ENCODE peak calls at places on chromosome 13, in nine cellular contexts. A is uterus; L is stimulated activated CD8-positive, alpha-beta memory T cell treated with anti-CD3 and anti-CD28 coated beads, Interleukin-12 subunit alpha, Interleukin-12 subunit beta, amount 100 ng/mL, for 1 hour; U is AG08396; Y is activated T-helper 1 cell treated with Interleukin-2 at 50 U/mL for 16 hours; F is HFF-Myc; M is HT1080; H is cerebellum; I is gastrocnemius medialis. B is an unnamed sample.

GRCh38 chr13:112648966-112649690 is 40.7 kb upstream of the ATP11A start:
- DNase-seq in A (no peak), L (no peak), U (no peak), Y (no peak), F (no peak), M (no peak), H (no peak), I (no peak), B (no peak)

GRCh38 chr13:100540621-100541020 is 48.0 kb downstream of the GGACT start:
- DNase-seq in A (no peak), L (no peak), U (no peak), Y (no peak), F (no peak), M (no peak), H (no peak), I (no peak), B (no peak)

GRCh38 chr13:39776439-39776838 is 121.0 kb downstream of the COG6 start:
- DNase-seq in A (no peak), L (no peak), U (peak; percentile 37), Y (no peak), F (peak; percentile 43), M (peak; percentile 52), H (no peak), I (no peak), B (no peak)

GRCh38 chr13:105291987-105292386 is 1243.5 kb downstream of the EFNB2 start:
- DNase-seq in A (no peak), L (no peak), U (no peak), Y (no peak), F (no peak), M (no peak), H (no peak), I (no peak), B (no peak)

GRCh38 chr13:74134226-74134776 is at the start of gene KLF12:
- DNase-seq in A (peak; percentile 89), L (peak; percentile 90), U (peak; percentile 90), Y (peak; percentile 91), F (no peak), M (peak; percentile 94), H (peak; percentile 71), I (peak; percentile 82), B (peak; percentile 89)

GRCh38 chr13:40993119-40993518 is 26.0 kb downstream of the ELF1 start:
- DNase-seq in A (no peak), L (no peak), U (no peak), Y (no peak), F (no peak), M (no peak), H (no peak), I (no peak), B (no peak)

GRCh38 chr13:112850273-112850672 is 118.7 kb upstream of the MCF2L start:
- DNase-seq in A (no peak), L (no peak), U (no peak), Y (no peak), F (no peak), M (no peak), H (no peak), I (no peak), B (no peak)

GRCh38 chr13:40875048-40875447 is 85.6 kb downstream of the SLC25A15 start:
- DNase-seq in A (no peak), L (no peak), U (no peak), Y (no peak), F (no peak), M (no peak), H (no peak), I (no peak), B (no peak)

GRCh38 chr13:25409938-25410337 is 38.2 kb downstream of the ATP8A2 start:
- DNase-seq in A (no peak), L (no peak), U (no peak), Y (no peak), F (no peak), M (no peak), H (no peak), I (no peak), B (no peak)

GRCh38 chr13:78603240-78603947 is at the start of gene POU4F1:
- DNase-seq in A (no peak), L (no peak), U (peak; percentile 56), Y (no peak), F (no peak), M (no peak), H (no peak), I (no peak), B (no peak)

GRCh38 chr13:67186985-67187569 is 43.1 kb downstream of the PCDH9 start:
- DNase-seq in A (no peak), L (no peak), U (no peak), Y (no peak), F (no peak), M (no peak), H (no peak), I (no peak), B (no peak)

GRCh38 chr13:40306817-40307216 is 359.6 kb downstream of the FOXO1 start:
- DNase-seq in A (no peak), L (no peak), U (no peak), Y (no peak), F (no peak), M (peak; percentile 23), H (no peak), I (no peak), B (no peak)

GRCh38 chr13:94656766-94657165 is 55.1 kb downstream of the GPR180 start:
- DNase-seq in A (no peak), L (no peak), U (peak; percentile 70), Y (no peak), F (peak; percentile 78), M (peak; percentile 88), H (no peak), I (no peak), B (no peak)

GRCh38 chr13:49098771-49099512 is 121.2 kb upstream of the MLNR start:
- DNase-seq in A (no peak), L (no peak), U (no peak), Y (no peak), F (no peak), M (peak; percentile 17), H (peak; percentile 7), I (no peak), B (no peak)

GRCh38 chr13:114107686-114108081 is 24.7 kb downstream of the RASA3 start:
- DNase-seq in A (peak; percentile 12), L (no peak), U (peak; percentile 89), Y (no peak), F (no peak), M (peak; percentile 75), H (no peak), I (peak; percentile 82), B (peak; percentile 60)

GRCh38 chr13:93775507-93776108 is 549.0 kb downstream of the GPC6 start:
- DNase-seq in A (no peak), L (no peak), U (peak; percentile 32), Y (no peak), F (no peak), M (peak; percentile 62), H (no peak), I (no peak), B (no peak)

GRCh38 chr13:111122056-111122455 is 6.9 kb downstream of the ARHGEF7 start:
- DNase-seq in A (no peak), L (no peak), U (peak; percentile 26), Y (no peak), F (no peak), M (no peak), H (no peak), I (peak; percentile 87), B (no peak)

GRCh38 chr13:113874177-113874576 is 10.3 kb upstream of the GAS6 start:
- DNase-seq in A (no peak), L (no peak), U (no peak), Y (no peak), F (no peak), M (no peak), H (no peak), I (no peak), B (no peak)

B was measured in left cardiac atrium.